ENCODE peak calls at places on chromosome 18, in ten cellular contexts. One of them, this sample, is unnamed.

GRCh38 chr18:50678651-50679415 is 118.9 kb downstream of the MAPK4 start:
- DNase-seq in astrocyte of the spinal cord: no peak
- DNase-seq in mucosa of gallbladder: no peak
- DNase-seq in OCI-LY7: no peak
- DNase-seq in H54: no peak
- DNase-seq in ACHN: no peak
- DNase-seq in germinal center: no peak
- DNase-seq in T-helper 1 cell: no peak
- DNase-seq in omental fat pad: no peak
- DNase-seq in choroid plexus epithelial cell: no peak
- DNase-seq in this sample: no peak

GRCh38 chr18:39711701-39712100 is 2146.1 kb upstream of the CELF4 start:
- DNase-seq in astrocyte of the spinal cord: no peak
- DNase-seq in mucosa of gallbladder: no peak
- DNase-seq in OCI-LY7: no peak
- DNase-seq in H54: no peak
- DNase-seq in ACHN: no peak
- DNase-seq in germinal center: no peak
- DNase-seq in T-helper 1 cell: no peak
- DNase-seq in omental fat pad: no peak
- DNase-seq in choroid plexus epithelial cell: no peak
- DNase-seq in this sample: no peak

GRCh38 chr18:58015045-58015444 is 29.0 kb upstream of the NEDD4L start:
- DNase-seq in astrocyte of the spinal cord: no peak
- DNase-seq in mucosa of gallbladder: no peak
- DNase-seq in OCI-LY7: peak
- DNase-seq in H54: no peak
- DNase-seq in ACHN: no peak
- DNase-seq in germinal center: peak
- DNase-seq in T-helper 1 cell: no peak
- DNase-seq in omental fat pad: no peak
- DNase-seq in choroid plexus epithelial cell: no peak
- DNase-seq in this sample: peak

GRCh38 chr18:25805323-25805722 is 285.1 kb downstream of the SS18 start:
- DNase-seq in astrocyte of the spinal cord: peak
- DNase-seq in mucosa of gallbladder: no peak
- DNase-seq in OCI-LY7: no peak
- DNase-seq in H54: no peak
- DNase-seq in ACHN: no peak
- DNase-seq in germinal center: no peak
- DNase-seq in T-helper 1 cell: no peak
- DNase-seq in omental fat pad: no peak
- DNase-seq in choroid plexus epithelial cell: peak
- DNase-seq in this sample: no peak

GRCh38 chr18:34543940-34544339 is 166.2 kb upstream of the DTNA start:
- DNase-seq in astrocyte of the spinal cord: no peak
- DNase-seq in mucosa of gallbladder: no peak
- DNase-seq in OCI-LY7: no peak
- DNase-seq in H54: no peak
- DNase-seq in ACHN: no peak
- DNase-seq in germinal center: no peak
- DNase-seq in T-helper 1 cell: no peak
- DNase-seq in omental fat pad: no peak
- DNase-seq in choroid plexus epithelial cell: no peak
- DNase-seq in this sample: no peak

GRCh38 chr18:36187138-36187825 is at the start of gene MOCOS:
- DNase-seq in astrocyte of the spinal cord: peak
- DNase-seq in mucosa of gallbladder: peak
- DNase-seq in OCI-LY7: no peak
- DNase-seq in H54: peak
- DNase-seq in ACHN: peak
- DNase-seq in germinal center: peak
- DNase-seq in T-helper 1 cell: peak
- DNase-seq in omental fat pad: peak
- DNase-seq in choroid plexus epithelial cell: peak
- DNase-seq in this sample: peak

GRCh38 chr18:48929951-48930713 is 20.6 kb downstream of the SMAD7 start:
- DNase-seq in astrocyte of the spinal cord: peak
- DNase-seq in mucosa of gallbladder: peak
- DNase-seq in OCI-LY7: no peak
- DNase-seq in H54: no peak
- DNase-seq in ACHN: peak
- DNase-seq in germinal center: no peak
- DNase-seq in T-helper 1 cell: no peak
- DNase-seq in omental fat pad: no peak
- DNase-seq in choroid plexus epithelial cell: peak
- DNase-seq in this sample: no peak

GRCh38 chr18:63564576-63564975 is 22.4 kb downstream of the SERPINB12 start:
- DNase-seq in astrocyte of the spinal cord: no peak
- DNase-seq in mucosa of gallbladder: no peak
- DNase-seq in OCI-LY7: no peak
- DNase-seq in H54: no peak
- DNase-seq in ACHN: no peak
- DNase-seq in germinal center: no peak
- DNase-seq in T-helper 1 cell: no peak
- DNase-seq in omental fat pad: no peak
- DNase-seq in choroid plexus epithelial cell: no peak
- DNase-seq in this sample: no peak

GRCh38 chr18:3230401-3231334 is 10.9 kb upstream of the MYOM1 start:
- DNase-seq in astrocyte of the spinal cord: no peak
- DNase-seq in mucosa of gallbladder: peak
- DNase-seq in OCI-LY7: no peak
- DNase-seq in H54: peak
- DNase-seq in ACHN: peak
- DNase-seq in germinal center: no peak
- DNase-seq in T-helper 1 cell: no peak
- DNase-seq in omental fat pad: no peak
- DNase-seq in choroid plexus epithelial cell: peak
- DNase-seq in this sample: no peak

GRCh38 chr18:69257861-69258458 is 142.7 kb upstream of the DOK6 start:
- DNase-seq in astrocyte of the spinal cord: peak
- DNase-seq in mucosa of gallbladder: peak
- DNase-seq in OCI-LY7: no peak
- DNase-seq in H54: no peak
- DNase-seq in ACHN: peak
- DNase-seq in germinal center: no peak
- DNase-seq in T-helper 1 cell: no peak
- DNase-seq in omental fat pad: no peak
- DNase-seq in choroid plexus epithelial cell: peak
- DNase-seq in this sample: no peak

GRCh38 chr18:6994053-6994452 is 123.5 kb downstream of the LAMA1 start:
- DNase-seq in astrocyte of the spinal cord: no peak
- DNase-seq in mucosa of gallbladder: no peak
- DNase-seq in OCI-LY7: no peak
- DNase-seq in H54: no peak
- DNase-seq in ACHN: no peak
- DNase-seq in germinal center: no peak
- DNase-seq in T-helper 1 cell: no peak
- DNase-seq in omental fat pad: no peak
- DNase-seq in choroid plexus epithelial cell: peak
- DNase-seq in this sample: no peak

GRCh38 chr18:31497711-31498449 is at the start of gene DSG2:
- DNase-seq in astrocyte of the spinal cord: peak
- DNase-seq in mucosa of gallbladder: peak
- DNase-seq in OCI-LY7: no peak
- DNase-seq in H54: peak
- DNase-seq in ACHN: peak
- DNase-seq in germinal center: peak
- DNase-seq in T-helper 1 cell: no peak
- DNase-seq in omental fat pad: no peak
- DNase-seq in choroid plexus epithelial cell: peak
- DNase-seq in this sample: peak

GRCh38 chr18:76493213-76494107 is 1.6 kb downstream of the ZNF516 start:
- DNase-seq in astrocyte of the spinal cord: peak
- DNase-seq in mucosa of gallbladder: no peak
- DNase-seq in OCI-LY7: peak
- DNase-seq in H54: no peak
- DNase-seq in ACHN: peak
- DNase-seq in germinal center: peak
- DNase-seq in T-helper 1 cell: no peak
- DNase-seq in omental fat pad: no peak
- DNase-seq in choroid plexus epithelial cell: peak
- DNase-seq in this sample: peak

GRCh38 chr18:702957-703659 is 9.3 kb downstream of the ENOSF1 start:
- DNase-seq in astrocyte of the spinal cord: peak
- DNase-seq in mucosa of gallbladder: no peak
- DNase-seq in OCI-LY7: no peak
- DNase-seq in H54: peak
- DNase-seq in ACHN: peak
- DNase-seq in germinal center: no peak
- DNase-seq in T-helper 1 cell: no peak
- DNase-seq in omental fat pad: no peak
- DNase-seq in choroid plexus epithelial cell: peak
- DNase-seq in this sample: no peak

GRCh38 chr18:39622431-39622830 is 2056.8 kb upstream of the CELF4 start:
- DNase-seq in astrocyte of the spinal cord: no peak
- DNase-seq in mucosa of gallbladder: no peak
- DNase-seq in OCI-LY7: no peak
- DNase-seq in H54: no peak
- DNase-seq in ACHN: no peak
- DNase-seq in germinal center: no peak
- DNase-seq in T-helper 1 cell: no peak
- DNase-seq in omental fat pad: no peak
- DNase-seq in choroid plexus epithelial cell: peak
- DNase-seq in this sample: no peak

GRCh38 chr18:13287372-13287771 is 68.8 kb downstream of the LDLRAD4 start:
- DNase-seq in astrocyte of the spinal cord: no peak
- DNase-seq in mucosa of gallbladder: no peak
- DNase-seq in OCI-LY7: no peak
- DNase-seq in H54: no peak
- DNase-seq in ACHN: no peak
- DNase-seq in germinal center: no peak
- DNase-seq in T-helper 1 cell: no peak
- DNase-seq in omental fat pad: no peak
- DNase-seq in choroid plexus epithelial cell: no peak
- DNase-seq in this sample: no peak

GRCh38 chr18:7000484-7001096 is 117.0 kb downstream of the LAMA1 start:
- DNase-seq in astrocyte of the spinal cord: peak
- DNase-seq in mucosa of gallbladder: no peak
- DNase-seq in OCI-LY7: peak
- DNase-seq in H54: peak
- DNase-seq in ACHN: peak
- DNase-seq in germinal center: no peak
- DNase-seq in T-helper 1 cell: no peak
- DNase-seq in omental fat pad: no peak
- DNase-seq in choroid plexus epithelial cell: peak
- DNase-seq in this sample: no peak

GRCh38 chr18:13003466-13003896 is 12.3 kb downstream of the CEP192 start:
- DNase-seq in astrocyte of the spinal cord: peak
- DNase-seq in mucosa of gallbladder: peak
- DNase-seq in OCI-LY7: peak
- DNase-seq in H54: peak
- DNase-seq in ACHN: peak
- DNase-seq in germinal center: peak
- DNase-seq in T-helper 1 cell: no peak
- DNase-seq in omental fat pad: no peak
- DNase-seq in choroid plexus epithelial cell: peak
- DNase-seq in this sample: peak

GRCh38 chr18:9737814-9738160 is 29.7 kb downstream of the RAB31 start:
- DNase-seq in astrocyte of the spinal cord: peak
- DNase-seq in mucosa of gallbladder: no peak
- DNase-seq in OCI-LY7: no peak
- DNase-seq in H54: no peak
- DNase-seq in ACHN: peak
- DNase-seq in germinal center: no peak
- DNase-seq in T-helper 1 cell: no peak
- DNase-seq in omental fat pad: no peak
- DNase-seq in choroid plexus epithelial cell: no peak
- DNase-seq in this sample: no peak

GRCh38 chr18:69401475-69402218 is 959 bp downstream of the DOK6 start:
- DNase-seq in astrocyte of the spinal cord: peak
- DNase-seq in mucosa of gallbladder: no peak
- DNase-seq in OCI-LY7: no peak
- DNase-seq in H54: no peak
- DNase-seq in ACHN: no peak
- DNase-seq in germinal center: no peak
- DNase-seq in T-helper 1 cell: no peak
- DNase-seq in omental fat pad: no peak
- DNase-seq in choroid plexus epithelial cell: peak
- DNase-seq in this sample: no peak

GRCh38 chr18:39591647-39592046 is 2026.0 kb upstream of the CELF4 start:
- DNase-seq in astrocyte of the spinal cord: no peak
- DNase-seq in mucosa of gallbladder: no peak
- DNase-seq in OCI-LY7: no peak
- DNase-seq in H54: no peak
- DNase-seq in ACHN: no peak
- DNase-seq in germinal center: no peak
- DNase-seq in T-helper 1 cell: no peak
- DNase-seq in omental fat pad: no peak
- DNase-seq in choroid plexus epithelial cell: no peak
- DNase-seq in this sample: no peak

GRCh38 chr18:49861659-49862058 is 48.3 kb upstream of the ACAA2 start:
- DNase-seq in astrocyte of the spinal cord: no peak
- DNase-seq in mucosa of gallbladder: no peak
- DNase-seq in OCI-LY7: peak
- DNase-seq in H54: no peak
- DNase-seq in ACHN: peak
- DNase-seq in germinal center: no peak
- DNase-seq in T-helper 1 cell: no peak
- DNase-seq in omental fat pad: no peak
- DNase-seq in choroid plexus epithelial cell: no peak
- DNase-seq in this sample: no peak

GRCh38 chr18:457533-457932 is 43.0 kb downstream of the COLEC12 start:
- DNase-seq in astrocyte of the spinal cord: no peak
- DNase-seq in mucosa of gallbladder: no peak
- DNase-seq in OCI-LY7: no peak
- DNase-seq in H54: no peak
- DNase-seq in ACHN: no peak
- DNase-seq in germinal center: no peak
- DNase-seq in T-helper 1 cell: no peak
- DNase-seq in omental fat pad: no peak
- DNase-seq in choroid plexus epithelial cell: peak
- DNase-seq in this sample: no peak

GRCh38 chr18:39845673-39846072 is 2109.4 kb upstream of the PIK3C3 start:
- DNase-seq in astrocyte of the spinal cord: no peak
- DNase-seq in mucosa of gallbladder: no peak
- DNase-seq in OCI-LY7: no peak
- DNase-seq in H54: no peak
- DNase-seq in ACHN: no peak
- DNase-seq in germinal center: no peak
- DNase-seq in T-helper 1 cell: no peak
- DNase-seq in omental fat pad: no peak
- DNase-seq in choroid plexus epithelial cell: no peak
- DNase-seq in this sample: no peak

GRCh38 chr18:32295604-32296003 is 105.8 kb downstream of the MEP1B start:
- DNase-seq in astrocyte of the spinal cord: no peak
- DNase-seq in mucosa of gallbladder: no peak
- DNase-seq in OCI-LY7: no peak
- DNase-seq in H54: no peak
- DNase-seq in ACHN: no peak
- DNase-seq in germinal center: no peak
- DNase-seq in T-helper 1 cell: no peak
- DNase-seq in omental fat pad: no peak
- DNase-seq in choroid plexus epithelial cell: no peak
- DNase-seq in this sample: no peak

GRCh38 chr18:69402219-69402989 is 1.7 kb downstream of the DOK6 start:
- DNase-seq in astrocyte of the spinal cord: no peak
- DNase-seq in mucosa of gallbladder: no peak
- DNase-seq in OCI-LY7: no peak
- DNase-seq in H54: no peak
- DNase-seq in ACHN: no peak
- DNase-seq in germinal center: no peak
- DNase-seq in T-helper 1 cell: no peak
- DNase-seq in omental fat pad: no peak
- DNase-seq in choroid plexus epithelial cell: no peak
- DNase-seq in this sample: no peak

GRCh38 chr18:23825978-23826405 is 136.7 kb downstream of the LAMA3 start:
- DNase-seq in astrocyte of the spinal cord: peak
- DNase-seq in mucosa of gallbladder: peak
- DNase-seq in OCI-LY7: no peak
- DNase-seq in H54: no peak
- DNase-seq in ACHN: peak
- DNase-seq in germinal center: no peak
- DNase-seq in T-helper 1 cell: no peak
- DNase-seq in omental fat pad: no peak
- DNase-seq in choroid plexus epithelial cell: peak
- DNase-seq in this sample: no peak

GRCh38 chr18:22088029-22088428 is 81.4 kb upstream of the GATA6 start:
- DNase-seq in astrocyte of the spinal cord: no peak
- DNase-seq in mucosa of gallbladder: peak
- DNase-seq in OCI-LY7: no peak
- DNase-seq in H54: no peak
- DNase-seq in ACHN: no peak
- DNase-seq in germinal center: no peak
- DNase-seq in T-helper 1 cell: no peak
- DNase-seq in omental fat pad: no peak
- DNase-seq in choroid plexus epithelial cell: no peak
- DNase-seq in this sample: no peak